ENCODE peak calls at places on chromosomes 13 and 19, in four cellular contexts. One of them, this sample, is unnamed. For H3K27me3 and H3K4me1, the result is how much of the 10 kb centered on the place peaks cover.

GRCh38 chr19:14434157-14434501 is 1.0 kb downstream of the PKN1 start:
- DNase-seq in neural progenitor cell: no peak
- DNase-seq in GM23248: peak
- DNase-seq in CD8-positive, alpha-beta T cell: no peak
- DNase-seq in this sample: no peak

GRCh38 chr13:112693831-112694497 is 4.1 kb downstream of the ATP11A start:
- DNase-seq in neural progenitor cell: peak
- DNase-seq in GM23248: peak
- DNase-seq in CD8-positive, alpha-beta T cell: no peak
- DNase-seq in this sample: no peak

GRCh38 chr13:27280841-27281240 is 10.2 kb downstream of the RASL11A start:
- DNase-seq in neural progenitor cell: no peak
- DNase-seq in GM23248: no peak
- DNase-seq in CD8-positive, alpha-beta T cell: no peak
- DNase-seq in this sample: no peak

GRCh38 chr13:112251930-112252585 is 124.1 kb upstream of the SPACA7 start:
- DNase-seq in neural progenitor cell: no peak
- DNase-seq in GM23248: no peak
- DNase-seq in CD8-positive, alpha-beta T cell: no peak
- DNase-seq in this sample: no peak

GRCh38 chr19:18340990-18341868 is 831 bp downstream of the PGPEP1 start:
- DNase-seq in neural progenitor cell: peak
- DNase-seq in GM23248: peak
- DNase-seq in CD8-positive, alpha-beta T cell: peak
- DNase-seq in this sample: peak

GRCh38 chr13:44334751-44335150 is 38.9 kb upstream of the SERP2 start:
- DNase-seq in neural progenitor cell: peak
- DNase-seq in GM23248: no peak
- DNase-seq in CD8-positive, alpha-beta T cell: no peak
- DNase-seq in this sample: no peak

GRCh38 chr13:76035711-76036110 is 399.6 kb downstream of the LMO7 start:
- DNase-seq in neural progenitor cell: no peak
- DNase-seq in GM23248: no peak
- DNase-seq in CD8-positive, alpha-beta T cell: no peak
- DNase-seq in this sample: no peak

GRCh38 chr19:18865973-18866799 is 29.8 kb downstream of the CERS1 start:
- DNase-seq in neural progenitor cell: peak
- DNase-seq in GM23248: peak
- DNase-seq in CD8-positive, alpha-beta T cell: peak
- DNase-seq in this sample: peak

GRCh38 chr13:26600345-26600761 is 42.9 kb downstream of the WASF3 start:
- DNase-seq in neural progenitor cell: no peak
- DNase-seq in GM23248: peak
- DNase-seq in CD8-positive, alpha-beta T cell: no peak
- DNase-seq in this sample: no peak

GRCh38 chr13:43316997-43317396 is 293.6 kb downstream of the DNAJC15 start:
- DNase-seq in neural progenitor cell: peak
- DNase-seq in GM23248: peak
- DNase-seq in CD8-positive, alpha-beta T cell: no peak
- DNase-seq in this sample: no peak

DNA sequence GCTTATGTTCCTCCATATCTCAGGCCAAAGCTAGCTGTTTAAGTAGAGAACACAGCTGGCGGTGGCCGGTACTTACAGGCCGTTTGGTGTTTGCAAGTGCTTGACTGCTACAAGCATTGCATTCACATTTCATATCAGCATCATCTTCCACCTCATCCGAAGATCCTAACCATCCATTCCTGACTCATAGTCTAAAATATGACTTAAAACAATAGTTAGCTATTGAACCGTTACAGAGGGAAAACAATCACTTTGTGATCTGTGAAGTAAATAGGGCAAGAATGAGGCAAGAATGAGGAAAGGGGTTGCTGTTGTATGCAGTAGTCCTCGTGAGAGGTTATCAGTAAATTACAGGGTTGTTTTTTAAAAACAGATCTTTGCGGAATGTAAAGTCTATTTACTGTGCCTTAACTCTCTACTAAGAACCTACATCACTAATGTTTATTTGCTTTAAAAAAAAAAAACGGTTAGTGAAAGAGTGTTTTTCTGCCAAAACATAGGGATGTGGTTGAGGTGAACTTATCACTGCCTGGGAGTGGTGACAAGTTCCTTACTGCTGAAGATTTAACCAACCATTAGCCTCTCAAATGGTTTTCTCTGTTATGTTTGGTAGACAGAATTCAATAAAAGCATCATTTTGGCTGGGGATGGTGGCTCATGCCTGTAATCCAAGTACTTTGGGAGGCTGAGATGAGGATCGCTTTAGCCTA is 21.6 kb upstream of the WDR88 start:
- DNase-seq in neural progenitor cell: no peak
- DNase-seq in GM23248: peak
- DNase-seq in CD8-positive, alpha-beta T cell: no peak
- DNase-seq in this sample: no peak
- H3K4me3 ChIP-seq in neural progenitor cell: no peak
- H3K4me3 ChIP-seq in GM23248: no peak
- H3K4me3 ChIP-seq in CD8-positive, alpha-beta T cell: no peak
- H3K4me3 ChIP-seq in this sample: no peak

DNA sequence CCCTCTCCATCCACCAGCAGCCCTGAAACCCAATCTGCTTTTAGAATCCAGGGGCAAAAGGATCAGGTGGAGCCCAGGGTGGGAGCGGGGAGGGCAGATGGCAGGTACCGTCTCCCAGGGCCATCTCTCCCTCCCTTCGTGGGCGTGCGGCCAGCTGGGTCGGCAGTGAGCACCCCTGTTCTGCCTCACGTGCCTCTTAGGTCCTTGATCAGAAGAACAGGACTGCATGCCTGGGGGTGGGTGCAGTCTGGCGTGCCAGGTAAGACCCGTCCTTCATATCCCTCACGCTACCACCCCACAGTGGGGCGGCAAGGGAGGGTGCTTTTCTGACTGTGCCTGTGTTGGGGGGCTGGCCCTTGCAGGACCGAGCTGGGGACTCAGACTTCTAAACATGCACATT is 2.0 kb downstream of the SLC8A2 start:
- DNase-seq in neural progenitor cell: no peak
- DNase-seq in GM23248: no peak
- DNase-seq in CD8-positive, alpha-beta T cell: no peak
- DNase-seq in this sample: no peak
- H3K27me3 ChIP-seq in neural progenitor cell: under half
- H3K27me3 ChIP-seq in GM23248: under half
- H3K27me3 ChIP-seq in CD8-positive, alpha-beta T cell: under half
- H3K27me3 ChIP-seq in this sample: under half

GRCh38 chr19:35139618-35139943 is 957 bp downstream of the FXYD1 start:
- DNase-seq in neural progenitor cell: no peak
- DNase-seq in GM23248: no peak
- DNase-seq in CD8-positive, alpha-beta T cell: no peak
- DNase-seq in this sample: no peak
- H3K4me1 ChIP-seq in neural progenitor cell: under half
- H3K4me1 ChIP-seq in GM23248: under half
- H3K4me1 ChIP-seq in CD8-positive, alpha-beta T cell: under half
- H3K4me1 ChIP-seq in this sample: under half

GRCh38 chr13:98169331-98169730 is 7.7 kb downstream of the RNF113B start:
- DNase-seq in neural progenitor cell: no peak
- DNase-seq in GM23248: no peak
- DNase-seq in CD8-positive, alpha-beta T cell: no peak
- DNase-seq in this sample: no peak
- H3K4me3 ChIP-seq in neural progenitor cell: no peak
- H3K4me3 ChIP-seq in GM23248: no peak
- H3K4me3 ChIP-seq in CD8-positive, alpha-beta T cell: no peak
- H3K4me3 ChIP-seq in this sample: no peak